ENCODE peak calls at places on chromosome 21, in six cellular contexts. W is GM23338; Y is tibial nerve; J is omental fat pad; S is CD8-positive, alpha-beta T cell; A is coronary artery. D is an unnamed sample.

GRCh38 chr21:35222021-35222420 is 172.9 kb upstream of the RUNX1 start:
- DNase-seq in W (no peak), Y (no peak), J (no peak), S (no peak), A (no peak), D (no peak)

GRCh38 chr21:34065015-34065414 is 8.4 kb upstream of the MRPS6 start:
- DNase-seq in W (no peak), Y (no peak), J (no peak), S (no peak), A (no peak), D (no peak)

GRCh38 chr21:38937286-38937790 is 131.6 kb downstream of the ETS2 start:
- DNase-seq in W (no peak), Y (no peak), J (no peak), S (no peak), A (no peak), D (no peak)

GRCh38 chr21:35190201-35190701 is 141.1 kb upstream of the RUNX1 start:
- DNase-seq in W (no peak), Y (no peak), J (no peak), S (no peak), A (no peak), D (no peak)

GRCh38 chr21:21860888-21861287 is 862.7 kb downstream of the NCAM2 start:
- DNase-seq in W (no peak), Y (no peak), J (no peak), S (no peak), A (no peak), D (no peak)

GRCh38 chr21:46637952-46638746 is 2.7 kb downstream of the PRMT2 start:
- DNase-seq in W (no peak), Y (no peak), J (no peak), S (no peak), A (no peak), D (no peak)

GRCh38 chr21:46634427-46634826 is 1.0 kb upstream of the PRMT2 start:
- DNase-seq in W (no peak), Y (no peak), J (no peak), S (no peak), A (no peak), D (no peak)

GRCh38 chr21:17537299-17537698 is 24.5 kb downstream of the CXADR start:
- DNase-seq in W (no peak), Y (no peak), J (no peak), S (no peak), A (no peak), D (no peak)

GRCh38 chr21:14862794-14863720 is 201.7 kb downstream of the NRIP1 start:
- DNase-seq in W (peak; percentile 58), Y (no peak), J (no peak), S (no peak), A (no peak), D (no peak)

GRCh38 chr21:28688381-28688780 is 304.3 kb downstream of the LTN1 start:
- DNase-seq in W (no peak), Y (no peak), J (no peak), S (no peak), A (no peak), D (no peak)

GRCh38 chr21:20591294-20591693 is 406.9 kb upstream of the NCAM2 start:
- DNase-seq in W (no peak), Y (no peak), J (no peak), S (no peak), A (no peak), D (no peak)

GRCh38 chr21:25421327-25422028 is 185.8 kb downstream of the MRPL39 start:
- DNase-seq in W (peak; percentile 90), Y (no peak), J (no peak), S (no peak), A (no peak), D (no peak)

GRCh38 chr21:25457411-25457810 is 149.9 kb downstream of the MRPL39 start:
- DNase-seq in W (no peak), Y (no peak), J (no peak), S (no peak), A (no peak), D (no peak)

GRCh38 chr21:39155578-39155977 is 27.7 kb downstream of the PSMG1 start:
- DNase-seq in W (no peak), Y (no peak), J (no peak), S (no peak), A (no peak), D (no peak)

GRCh38 chr21:21712761-21713558 is 714.8 kb downstream of the NCAM2 start:
- DNase-seq in W (no peak), Y (no peak), J (no peak), S (no peak), A (no peak), D (no peak)

GRCh38 chr21:35857082-35857481 is 203.2 kb downstream of the SETD4 start:
- DNase-seq in W (no peak), Y (no peak), J (no peak), S (no peak), A (peak; percentile 14), D (no peak)

GRCh38 chr21:41138711-41139110 is 29.2 kb upstream of the BACE2 start:
- DNase-seq in W (no peak), Y (no peak), J (no peak), S (no peak), A (no peak), D (no peak)

GRCh38 chr21:40490408-40490807 is 356.6 kb downstream of the DSCAM start:
- DNase-seq in W (no peak), Y (no peak), J (no peak), S (no peak), A (no peak), D (no peak)

GRCh38 chr21:41500931-41501381 is 7.0 kb downstream of the TMPRSS2 start:
- DNase-seq in W (no peak), Y (no peak), J (no peak), S (no peak), A (no peak), D (no peak)

GRCh38 chr21:36087362-36088138 is 17.7 kb downstream of the CBR1 start:
- DNase-seq in W (peak; percentile 73), Y (no peak), J (no peak), S (no peak), A (no peak), D (no peak)

GRCh38 chr21:25831300-25831699 is 96.5 kb downstream of the GABPA start:
- DNase-seq in W (no peak), Y (no peak), J (no peak), S (no peak), A (no peak), D (no peak)

GRCh38 chr21:34092241-34092921 is 19.0 kb downstream of the MRPS6 start:
- DNase-seq in W (peak; percentile 30), Y (no peak), J (no peak), S (no peak), A (no peak), D (no peak)

GRCh38 chr21:41762236-41762635 is 4.6 kb downstream of the RIPK4 start:
- DNase-seq in W (peak; percentile 95), Y (no peak), J (no peak), S (no peak), A (no peak), D (no peak)

GRCh38 chr21:22885614-22886013 is 1887.4 kb downstream of the NCAM2 start:
- DNase-seq in W (no peak), Y (no peak), J (no peak), S (no peak), A (no peak), D (no peak)

GRCh38 chr21:15457962-15458361 is 271.8 kb upstream of the USP25 start:
- DNase-seq in W (no peak), Y (no peak), J (no peak), S (no peak), A (no peak), D (no peak)

GRCh38 chr21:41283211-41283818 is 33.3 kb upstream of the FAM3B start:
- DNase-seq in W (peak; percentile 85), Y (no peak), J (no peak), S (peak; percentile 15), A (no peak), D (no peak)

GRCh38 chr21:39696620-39697019 is 48.4 kb upstream of the IGSF5 start:
- DNase-seq in W (no peak), Y (no peak), J (no peak), S (no peak), A (no peak), D (no peak)

GRCh38 chr21:32311621-32312020 is 13.0 kb downstream of the MRAP start:
- DNase-seq in W (no peak), Y (no peak), J (no peak), S (no peak), A (no peak), D (no peak)

GRCh38 chr21:32308696-32309095 is 10.0 kb downstream of the MRAP start:
- DNase-seq in W (no peak), Y (no peak), J (no peak), S (no peak), A (no peak), D (no peak)

GRCh38 chr21:32312321-32312720 is 13.7 kb downstream of the MRAP start:
- DNase-seq in W (no peak), Y (no peak), J (no peak), S (no peak), A (no peak), D (no peak)

GRCh38 chr21:32307706-32308105 is 9.1 kb downstream of the MRAP start:
- DNase-seq in W (no peak), Y (no peak), J (no peak), S (no peak), A (no peak), D (no peak)

DNA sequence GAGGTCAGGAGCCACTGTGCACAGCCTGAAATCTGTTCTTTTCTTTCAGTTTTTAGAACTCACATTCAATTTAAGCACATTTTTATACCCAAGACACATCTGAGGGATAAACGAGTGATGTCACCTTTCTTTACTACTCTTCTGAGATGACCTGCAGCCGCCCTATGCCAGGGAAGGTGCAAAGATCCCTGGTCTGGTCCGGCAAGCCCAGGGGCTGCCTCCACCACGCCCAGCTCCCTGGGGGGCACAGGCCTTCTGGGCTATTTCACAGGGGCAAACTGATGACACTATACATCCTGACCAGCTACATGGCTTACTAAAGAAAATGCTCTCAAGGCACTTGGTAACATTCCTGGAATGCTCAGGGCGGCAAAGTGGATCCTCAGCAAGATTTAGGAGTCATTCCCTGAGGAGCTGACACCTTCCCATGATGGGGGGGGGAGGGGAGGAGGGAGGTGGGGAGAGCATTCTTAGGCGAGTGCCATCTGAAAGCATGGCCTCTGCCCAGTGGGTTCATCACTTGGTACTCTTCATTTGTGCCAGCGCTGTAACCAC is 11.3 kb downstream of the MRAP start:
- DNase-seq in W (peak; percentile 21), Y (no peak), J (no peak), S (no peak), A (no peak), D (no peak)
- TF ChIP-seq CTCF in W (no peak), Y (no peak), J (no peak), S (no peak), A (no peak), D (no peak)

GRCh38 chr21:45357436-45358260 is 47.3 kb upstream of the COL18A1 start:
- DNase-seq in W (peak; percentile 59), Y (no peak), J (no peak), S (no peak), A (no peak), D (no peak)
- TF ChIP-seq CTCF in W (peak; percentile 56), Y (no peak), J (no peak), S (no peak), A (no peak), D (no peak)

GRCh38 chr21:37746849-37747248 is 169.4 kb downstream of the KCNJ6 start:
- DNase-seq in W (no peak), Y (no peak), J (no peak), S (no peak), A (no peak), D (no peak)
- TF ChIP-seq CTCF in W (no peak), Y (no peak), J (no peak), S (no peak), A (no peak), D (no peak)

GRCh38 chr21:43355925-43356289 is 71.0 kb downstream of the SIK1 start:
- DNase-seq in W (no peak), Y (no peak), J (no peak), S (no peak), A (no peak), D (no peak)
- TF ChIP-seq CTCF in W (peak; percentile 18), Y (no peak), J (no peak), S (no peak), A (no peak), D (no peak)